ENCODE peak calls at places on chromosome 13, in ten cellular contexts. One of them, this sample, is unnamed.

GRCh38 chr13:111132948-111133347 is 17.8 kb downstream of the ARHGEF7 start:
- ATAC-seq in left cardiac atrium: no peak
- ATAC-seq in aorta: no peak
- ATAC-seq in heart right ventricle: no peak
- ATAC-seq in left lung: no peak
- ATAC-seq in WTC11: no peak
- ATAC-seq in body of pancreas: no peak
- ATAC-seq in GM23338: no peak
- ATAC-seq in pancreas: no peak
- ATAC-seq in stimulated activated naive CD8-positive, alpha-beta T cell treated with anti-CD3 and anti-CD28 coated beads, Interleukin-15, Interleukin-2, amounts not matched to agents 100 U/mL and 50 U/mL, for 24 hours: no peak
- ATAC-seq in this sample: no peak

GRCh38 chr13:62512194-62513141 is 1096.8 kb upstream of the PCDH20 start:
- ATAC-seq in left cardiac atrium: no peak
- ATAC-seq in aorta: no peak
- ATAC-seq in heart right ventricle: no peak
- ATAC-seq in left lung: peak; percentile 87
- ATAC-seq in WTC11: peak; percentile 84
- ATAC-seq in body of pancreas: peak; percentile 97
- ATAC-seq in GM23338: peak; percentile 83
- ATAC-seq in pancreas: peak; percentile 99
- ATAC-seq in stimulated activated naive CD8-positive, alpha-beta T cell treated with anti-CD3 and anti-CD28 coated beads, Interleukin-15, Interleukin-2, amounts not matched to agents 100 U/mL and 50 U/mL, for 24 hours: no peak
- ATAC-seq in this sample: peak; percentile 91

GRCh38 chr13:104143760-104144406 is 1077.7 kb upstream of the SLC10A2 start:
- ATAC-seq in left cardiac atrium: no peak
- ATAC-seq in aorta: no peak
- ATAC-seq in heart right ventricle: no peak
- ATAC-seq in left lung: no peak
- ATAC-seq in WTC11: peak; percentile 95
- ATAC-seq in body of pancreas: peak; percentile 47
- ATAC-seq in GM23338: peak; percentile 88
- ATAC-seq in pancreas: peak; percentile 79
- ATAC-seq in stimulated activated naive CD8-positive, alpha-beta T cell treated with anti-CD3 and anti-CD28 coated beads, Interleukin-15, Interleukin-2, amounts not matched to agents 100 U/mL and 50 U/mL, for 24 hours: no peak
- ATAC-seq in this sample: no peak

GRCh38 chr13:79534596-79534995 is 53.6 kb downstream of the NDFIP2 start:
- ATAC-seq in left cardiac atrium: peak; percentile 64
- ATAC-seq in aorta: no peak
- ATAC-seq in heart right ventricle: peak; percentile 77
- ATAC-seq in left lung: no peak
- ATAC-seq in WTC11: peak; percentile 30
- ATAC-seq in body of pancreas: no peak
- ATAC-seq in GM23338: peak; percentile 56
- ATAC-seq in pancreas: no peak
- ATAC-seq in stimulated activated naive CD8-positive, alpha-beta T cell treated with anti-CD3 and anti-CD28 coated beads, Interleukin-15, Interleukin-2, amounts not matched to agents 100 U/mL and 50 U/mL, for 24 hours: no peak
- ATAC-seq in this sample: no peak

GRCh38 chr13:91397595-91397994 is 826 bp upstream of the GPC5 start:
- ATAC-seq in left cardiac atrium: no peak
- ATAC-seq in aorta: no peak
- ATAC-seq in heart right ventricle: no peak
- ATAC-seq in left lung: peak; percentile 55
- ATAC-seq in WTC11: no peak
- ATAC-seq in body of pancreas: no peak
- ATAC-seq in GM23338: no peak
- ATAC-seq in pancreas: no peak
- ATAC-seq in stimulated activated naive CD8-positive, alpha-beta T cell treated with anti-CD3 and anti-CD28 coated beads, Interleukin-15, Interleukin-2, amounts not matched to agents 100 U/mL and 50 U/mL, for 24 hours: no peak
- ATAC-seq in this sample: no peak

GRCh38 chr13:76764429-76764828 is 121.8 kb downstream of the KCTD12 start:
- ATAC-seq in left cardiac atrium: peak; percentile 97
- ATAC-seq in aorta: peak; percentile 86
- ATAC-seq in heart right ventricle: peak; percentile 98
- ATAC-seq in left lung: peak; percentile 88
- ATAC-seq in WTC11: no peak
- ATAC-seq in body of pancreas: peak; percentile 60
- ATAC-seq in GM23338: no peak
- ATAC-seq in pancreas: peak; percentile 77
- ATAC-seq in stimulated activated naive CD8-positive, alpha-beta T cell treated with anti-CD3 and anti-CD28 coated beads, Interleukin-15, Interleukin-2, amounts not matched to agents 100 U/mL and 50 U/mL, for 24 hours: no peak
- ATAC-seq in this sample: no peak

GRCh38 chr13:95050800-95051620 is 250.2 kb downstream of the ABCC4 start:
- ATAC-seq in left cardiac atrium: no peak
- ATAC-seq in aorta: no peak
- ATAC-seq in heart right ventricle: no peak
- ATAC-seq in left lung: no peak
- ATAC-seq in WTC11: no peak
- ATAC-seq in body of pancreas: no peak
- ATAC-seq in GM23338: no peak
- ATAC-seq in pancreas: no peak
- ATAC-seq in stimulated activated naive CD8-positive, alpha-beta T cell treated with anti-CD3 and anti-CD28 coated beads, Interleukin-15, Interleukin-2, amounts not matched to agents 100 U/mL and 50 U/mL, for 24 hours: peak; percentile 69
- ATAC-seq in this sample: no peak

GRCh38 chr13:99129951-99130350 is 70.7 kb upstream of the UBAC2 start:
- ATAC-seq in left cardiac atrium: no peak
- ATAC-seq in aorta: no peak
- ATAC-seq in heart right ventricle: no peak
- ATAC-seq in left lung: no peak
- ATAC-seq in WTC11: no peak
- ATAC-seq in body of pancreas: no peak
- ATAC-seq in GM23338: no peak
- ATAC-seq in pancreas: no peak
- ATAC-seq in stimulated activated naive CD8-positive, alpha-beta T cell treated with anti-CD3 and anti-CD28 coated beads, Interleukin-15, Interleukin-2, amounts not matched to agents 100 U/mL and 50 U/mL, for 24 hours: no peak
- ATAC-seq in this sample: no peak

GRCh38 chr13:39385621-39386231 is 217.3 kb downstream of the LHFPL6 start:
- ATAC-seq in left cardiac atrium: peak; percentile 89
- ATAC-seq in aorta: peak; percentile 65
- ATAC-seq in heart right ventricle: peak; percentile 82
- ATAC-seq in left lung: peak; percentile 92
- ATAC-seq in WTC11: peak; percentile 96
- ATAC-seq in body of pancreas: peak; percentile 58
- ATAC-seq in GM23338: peak; percentile 97
- ATAC-seq in pancreas: peak; percentile 78
- ATAC-seq in stimulated activated naive CD8-positive, alpha-beta T cell treated with anti-CD3 and anti-CD28 coated beads, Interleukin-15, Interleukin-2, amounts not matched to agents 100 U/mL and 50 U/mL, for 24 hours: no peak
- ATAC-seq in this sample: no peak

This sample was measured in SK-N-SH treated with all-trans-retinoic acid at 6 μM for 48 hours.